ENCODE peak calls at places on chromosomes 3 and 15, in four cellular contexts. J, P, Y and V are unnamed samples.

GRCh38 chr3:131725414-131725813 is 222.6 kb upstream of the MRPL3 start:
- DNase-seq in J (no peak), P (no peak), Y (no peak), V (no peak)

GRCh38 chr3:23620044-23620443 is 185.7 kb upstream of the UBE2E1 start:
- DNase-seq in P (no peak), Y (no peak), J (no peak), V (no peak)

GRCh38 chr3:65734792-65735191 is 303.9 kb downstream of the MAGI1 start:
- DNase-seq in J (no peak), Y (no peak), P (no peak), V (no peak)

GRCh38 chr3:53009826-53010539 is 35.9 kb downstream of the SFMBT1 start:
- DNase-seq in J (no peak), Y (no peak), P (no peak), V (no peak)

GRCh38 chr3:11370134-11370533 is 97.9 kb downstream of the ATG7 start:
- DNase-seq in Y (no peak), P (no peak), J (no peak), V (no peak)

GRCh38 chr15:97815841-97816240 is 144.7 kb upstream of the ARRDC4 start:
- DNase-seq in J (no peak), Y (no peak), P (no peak), V (no peak)

GRCh38 chr3:114442251-114442650 is 148.4 kb downstream of the TIGIT start:
- DNase-seq in Y (no peak), J (no peak), P (no peak), V (no peak)

GRCh38 chr3:177102526-177102925 is 94.8 kb downstream of the TBL1XR1 start:
- DNase-seq in P (no peak), Y (peak), J (no peak), V (no peak)

GRCh38 chr3:229262-229661 is 32.7 kb downstream of the CHL1 start:
- DNase-seq in J (no peak), Y (no peak), P (no peak), V (no peak)

GRCh38 chr3:108835101-108835500 is 12.5 kb downstream of the TRAT1 start:
- DNase-seq in P (no peak), J (no peak), Y (no peak), V (no peak)

GRCh38 chr3:145518639-145519038 is 642.3 kb downstream of the PLOD2 start:
- DNase-seq in J (no peak), Y (no peak), P (no peak), V (no peak)

GRCh38 chr3:159150176-159150575 is 348.3 kb downstream of the MFSD1 start:
- DNase-seq in P (no peak), Y (no peak), J (no peak), V (no peak)

GRCh38 chr3:71101014-71101413 is 482.5 kb downstream of the FOXP1 start:
- DNase-seq in P (no peak), Y (no peak), J (no peak), V (no peak)

GRCh38 chr3:120555661-120556509 is 40.3 kb upstream of the NDUFB4 start:
- DNase-seq in P (peak), J (no peak), Y (no peak), V (no peak)

GRCh38 chr3:183554377-183554776 is 1.1 kb downstream of the KLHL6 start:
- DNase-seq in J (no peak), Y (no peak), P (no peak), V (no peak)

GRCh38 chr3:127867986-127868385 is 45.7 kb upstream of the MGLL start:
- DNase-seq in J (no peak), P (no peak), Y (no peak), V (no peak)

GRCh38 chr3:18919158-18919557 is 229.2 kb upstream of the KCNH8 start:
- DNase-seq in J (no peak), Y (no peak), P (no peak), V (no peak)

GRCh38 chr15:69719527-69719926 is 266.9 kb downstream of the RPLP1 start:
- DNase-seq in P (no peak), J (no peak), Y (no peak), V (no peak)

GRCh38 chr3:127286571-127287140 is 1.2 kb downstream of the PRR20G start:
- DNase-seq in Y (no peak), P (no peak), J (no peak), V (no peak)

GRCh38 chr3:98573231-98573728 is 20.1 kb downstream of the CPOX start:
- DNase-seq in J (no peak), Y (peak), P (no peak), V (no peak)

GRCh38 chr3:58093573-58094195 is 85.5 kb downstream of the FLNB start:
- DNase-seq in J (no peak), P (no peak), Y (peak), V (no peak)

GRCh38 chr3:64306745-64307144 is 81.5 kb upstream of the PRICKLE2 start:
- DNase-seq in J (no peak), Y (no peak), P (no peak), V (no peak)

GRCh38 chr3:27714692-27715453 is 7.2 kb downstream of the EOMES start:
- DNase-seq in Y (no peak), J (no peak), P (no peak), V (no peak)

GRCh38 chr15:63233667-63234419 is 43.6 kb upstream of the APH1B start:
- DNase-seq in Y (no peak), P (no peak), J (no peak), V (no peak)

GRCh38 chr3:64207289-64208086 is 17.8 kb downstream of the PRICKLE2 start:
- DNase-seq in P (no peak), J (no peak), Y (no peak), V (no peak)

GRCh38 chr3:192851821-192852352 is 65.8 kb downstream of the MB21D2 start:
- DNase-seq in Y (no peak), P (no peak), J (peak), V (peak)

GRCh38 chr15:67547836-67548531 is 5.5 kb downstream of the MAP2K5 start:
- DNase-seq in J (no peak), Y (no peak), P (no peak), V (no peak)

GRCh38 chr3:71130516-71131384 is 452.8 kb downstream of the FOXP1 start:
- DNase-seq in Y (peak), P (peak), J (no peak), V (peak)

GRCh38 chr3:144270100-144270499 is 298.5 kb downstream of the DIPK2A start:
- DNase-seq in Y (no peak), J (no peak), P (no peak), V (no peak)

GRCh38 chr3:169980055-169980454 is 13.4 kb downstream of the SEC62 start:
- DNase-seq in P (no peak), Y (no peak), J (no peak), V (no peak)

GRCh38 chr3:150610785-150611184 is 7.7 kb downstream of the SELENOT start:
- DNase-seq in Y (no peak), J (no peak), P (no peak), V (no peak)

GRCh38 chr3:177591371-177591770 is 394.1 kb upstream of the TBL1XR1 start:
- DNase-seq in Y (no peak), P (no peak), J (no peak), V (peak)

GRCh38 chr15:70528270-70528706 is 235.1 kb downstream of the UACA start:
- DNase-seq in P (no peak), Y (peak), J (no peak), V (peak)

DNA sequence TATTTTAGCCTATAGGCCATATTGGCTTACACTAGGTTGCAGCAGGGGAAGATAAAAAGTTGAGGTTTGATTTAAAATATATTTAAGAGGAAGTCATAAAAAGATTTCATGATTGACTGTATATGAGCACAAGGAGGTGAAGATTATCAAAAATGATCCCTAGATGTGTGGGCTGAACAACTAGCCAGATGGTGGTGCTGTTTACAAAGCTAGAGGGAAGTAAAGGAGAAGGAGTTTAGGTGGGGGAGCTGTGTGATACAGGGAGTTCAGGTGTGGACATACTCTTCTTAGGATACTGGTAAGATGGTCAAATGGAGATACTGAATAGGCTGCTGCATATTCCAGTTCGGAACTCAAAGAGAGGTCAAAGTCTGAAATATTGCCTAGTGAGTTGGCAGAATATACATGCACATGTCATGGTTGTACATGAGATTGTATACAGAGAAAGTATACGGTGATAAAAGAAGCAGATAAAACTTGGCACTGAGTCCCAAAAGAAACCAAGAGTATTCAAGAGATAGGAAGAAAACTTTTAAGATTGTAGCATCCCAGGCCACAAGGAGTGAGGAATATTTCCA is 727.8 kb downstream of the NLGN1 start:
- DNase-seq in P (no peak), Y (no peak), J (no peak), V (no peak)
- TF ChIP-seq CTCF in P (no peak), Y (no peak), J (no peak), V (no peak)

GRCh38 chr3:194070220-194070633 is 65.7 kb upstream of the HES1 start:
- DNase-seq in J (no peak), P (no peak), Y (no peak), V (no peak)
- H3K4me3 ChIP-seq in J (peak), P (no peak), Y (peak), V (no peak)

DNA sequence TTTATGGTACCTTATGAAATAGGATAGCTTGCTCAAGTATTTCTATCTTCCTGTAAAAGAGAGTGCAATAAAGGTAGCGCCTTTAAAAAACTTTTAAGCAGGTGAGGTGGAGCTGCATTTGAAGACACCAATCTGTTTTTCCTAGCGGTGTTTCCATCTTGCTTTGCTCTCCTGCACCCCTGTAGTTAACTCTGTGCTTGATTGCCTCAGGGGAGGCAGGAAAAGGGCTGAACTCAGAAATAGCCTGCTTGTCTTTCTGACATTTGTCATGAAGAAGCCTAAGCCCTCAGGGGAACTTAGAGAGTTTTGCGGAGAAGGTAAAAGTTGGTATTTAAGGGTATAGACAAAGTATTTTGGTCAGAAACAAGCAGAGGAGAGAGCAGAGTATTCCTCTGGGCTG is 63.0 kb upstream of the TPRG1 start:
- DNase-seq in P (no peak), J (no peak), Y (no peak), V (no peak)
- TF ChIP-seq POLR2A in P (no peak), J (no peak), Y (no peak), V (no peak)

GRCh38 chr3:129344540-129345220 is 66.0 kb downstream of the HMCES start:
- DNase-seq in J (no peak), P (no peak), Y (peak), V (no peak)

GRCh38 chr3:129341331-129342141 is 62.9 kb downstream of the HMCES start:
- DNase-seq in P (no peak), J (no peak), Y (no peak), V (no peak)

GRCh38 chr3:129345971-129346370 is 67.3 kb downstream of the HMCES start:
- DNase-seq in Y (no peak), J (no peak), P (no peak), V (no peak)

GRCh38 chr3:129345281-129345680 is 66.6 kb downstream of the HMCES start:
- DNase-seq in J (no peak), P (no peak), Y (no peak), V (no peak)

GRCh38 chr3:129343643-129344360 is 65.1 kb downstream of the HMCES start:
- DNase-seq in J (no peak), Y (peak), P (no peak), V (no peak)
- TF ChIP-seq CTCF in J (peak), Y (peak), P (no peak), V (no peak)

DNA sequence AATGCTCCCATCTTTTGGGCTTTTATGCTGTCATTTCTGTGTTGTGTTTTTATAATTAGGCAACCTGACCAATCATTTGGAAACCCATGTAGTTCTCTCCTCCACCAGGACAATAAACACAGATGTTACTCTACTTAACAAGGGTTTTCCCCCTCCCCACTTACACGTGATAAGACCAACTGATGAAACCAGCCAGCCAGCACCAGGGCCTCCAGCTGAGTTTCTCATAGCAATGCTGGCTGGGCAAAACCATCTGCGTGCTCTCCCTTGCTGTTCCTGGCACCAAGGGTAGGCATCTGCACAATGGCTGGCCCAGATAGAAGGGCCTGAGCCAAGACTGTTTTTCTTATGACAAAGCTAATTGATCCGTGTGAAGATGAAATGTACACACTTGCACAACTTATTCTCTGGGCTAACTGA is 310.4 kb downstream of the PLCL2 start:
- DNase-seq in J (no peak), Y (no peak), P (no peak), V (no peak)
- H3K4me3 ChIP-seq in J (no peak), Y (no peak), P (no peak), V (no peak)

GRCh38 chr3:50122661-50123391 is 32.3 kb upstream of the SEMA3F start:
- DNase-seq in P (no peak), Y (no peak), J (peak), V (no peak)

GRCh38 chr3:50125541-50126286 is 29.4 kb upstream of the SEMA3F start:
- DNase-seq in P (no peak), Y (no peak), J (peak), V (no peak)

GRCh38 chr3:50122071-50122470 is 33.1 kb upstream of the SEMA3F start:
- DNase-seq in P (no peak), Y (no peak), J (no peak), V (no peak)

GRCh38 chr3:50124363-50125226 is 30.5 kb upstream of the SEMA3F start:
- DNase-seq in Y (no peak), P (no peak), J (peak), V (no peak)

GRCh38 chr3:50123394-50124361 is 31.4 kb upstream of the SEMA3F start:
- DNase-seq in Y (no peak), J (peak), P (no peak), V (no peak)
- TF ChIP-seq POLR2A in Y (no peak), J (no peak), P (no peak), V (no peak)